ENCODE peak calls at places on chromosomes 11 and 22, in seven cellular contexts. P, A, U, M, V, X and E are unnamed samples.
A peak's percentile ranks its signal among the peaks of the same experiment; 100 is the strongest.

GRCh38 chr22:11627798-11628650 is 3900.0 kb upstream of the OR11H1 start:
- DNase-seq in X (no peak), M (no peak), V (no peak), U (no peak), A (no peak), P (peak; percentile 31), E (no peak)

GRCh38 chr11:93564895-93565294 is 21.7 kb upstream of the SMCO4 start:
- DNase-seq in X (no peak), U (no peak), M (no peak), V (no peak), P (peak; percentile 41), A (no peak), E (no peak)

GRCh38 chr22:36818010-36818642 is 1.3 kb upstream of the PVALB start:
- DNase-seq in X (no peak), U (no peak), V (no peak), A (no peak), P (no peak), M (no peak), E (no peak)

GRCh38 chr22:30217698-30218565 is 28.6 kb downstream of the LIF start:
- DNase-seq in P (no peak), M (no peak), V (no peak), A (no peak), U (no peak), X (no peak), E (no peak)

GRCh38 chr11:73359341-73359740 is 16.9 kb upstream of the RELT start:
- DNase-seq in A (no peak), V (no peak), U (no peak), P (no peak), M (no peak), X (no peak), E (no peak)

GRCh38 chr11:96424693-96425092 is 34.9 kb downstream of the JRKL start:
- DNase-seq in P (no peak), U (no peak), M (no peak), A (no peak), X (no peak), V (no peak), E (no peak)

GRCh38 chr11:63858628-63859550 is 20.0 kb downstream of the MARK2 start:
- DNase-seq in X (no peak), V (no peak), P (no peak), M (no peak), A (peak; percentile 67), U (no peak), E (no peak)

GRCh38 chr11:15793032-15793996 is 563.0 kb downstream of the SOX6 start:
- DNase-seq in P (no peak), X (no peak), M (no peak), U (no peak), A (no peak), V (no peak), E (no peak)

GRCh38 chr22:44159811-44160210 is 20.9 kb upstream of the PARVG start:
- DNase-seq in M (no peak), P (no peak), X (no peak), U (no peak), A (no peak), V (no peak), E (no peak)

GRCh38 chr11:66725114-66725513 is 3.9 kb downstream of the SPTBN2 start:
- DNase-seq in X (no peak), P (no peak), U (no peak), M (no peak), V (no peak), A (no peak), E (no peak)

GRCh38 chr22:41405588-41405987 is 23.8 kb downstream of the TEF start:
- DNase-seq in P (no peak), M (no peak), X (no peak), U (no peak), A (no peak), V (no peak), E (no peak)

GRCh38 chr22:41411021-41411851 is 29.5 kb downstream of the TEF start:
- DNase-seq in P (no peak), M (no peak), X (no peak), U (no peak), A (no peak), V (no peak), E (no peak)

GRCh38 chr22:41408665-41409064 is 26.9 kb downstream of the TEF start:
- DNase-seq in A (no peak), M (no peak), X (no peak), U (no peak), V (no peak), P (no peak), E (no peak)

GRCh38 chr22:41407433-41407832 is 25.7 kb downstream of the TEF start:
- DNase-seq in V (no peak), X (no peak), P (no peak), M (no peak), A (no peak), U (no peak), E (no peak)

DNA sequence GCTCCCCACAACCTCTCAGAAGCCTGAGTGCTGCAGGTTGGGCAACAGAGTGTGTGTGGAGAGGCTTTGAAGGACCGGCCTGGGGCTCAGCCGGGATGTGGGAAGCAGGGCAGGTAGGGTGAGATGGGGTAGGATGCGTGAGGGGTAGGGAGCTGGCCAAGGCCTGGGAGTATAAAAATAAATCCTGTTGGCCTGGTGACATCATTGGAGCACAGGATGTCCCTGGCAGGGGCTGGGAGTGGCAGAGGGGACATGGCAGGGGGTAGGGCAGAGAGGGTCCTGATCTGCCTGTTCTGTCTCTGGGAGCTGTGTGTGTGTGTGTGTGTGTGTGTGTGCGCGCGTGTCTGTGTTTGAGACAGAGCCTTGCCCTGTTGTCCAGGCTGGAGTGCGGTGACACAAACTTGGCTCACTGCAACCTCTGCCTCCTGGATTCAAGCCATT is 28.6 kb downstream of the TEF start:
- DNase-seq in A (no peak), V (no peak), X (no peak), P (no peak), M (no peak), U (no peak), E (no peak)
- TF ChIP-seq JUND in A (no peak), V (no peak), X (no peak), P (no peak), M (no peak), U (no peak), E (no peak)

DNA sequence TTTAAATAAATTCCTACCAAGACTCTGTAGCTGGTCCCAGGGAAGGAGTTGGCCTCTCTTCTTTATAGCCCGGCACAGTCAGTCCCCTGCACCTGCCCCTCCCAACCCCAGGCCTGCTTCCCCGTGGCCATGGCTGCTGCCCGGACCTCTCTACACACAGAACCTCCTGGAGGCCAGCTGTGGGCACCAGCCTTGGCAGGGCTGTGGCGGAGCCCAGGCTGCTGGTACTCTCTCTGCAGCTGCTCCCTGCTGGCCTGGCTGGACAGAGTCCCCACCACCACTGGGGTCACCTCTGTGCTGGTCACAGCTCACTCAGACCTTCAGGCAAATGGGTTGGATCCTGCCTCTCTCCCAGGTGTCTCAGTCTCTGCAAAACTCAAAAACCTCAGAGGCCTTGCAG is 69.3 kb downstream of the LRP5 start:
- DNase-seq in M (no peak), V (no peak), U (no peak), P (peak; percentile 51), A (no peak), X (no peak), E (no peak)
- TF ChIP-seq JUND in M (no peak), V (no peak), U (no peak), P (no peak), A (no peak), X (no peak), E (no peak)

GRCh38 chr11:116207349-116207748 is 565.4 kb downstream of the BUD13 start:
- DNase-seq in X (no peak), V (no peak), M (no peak), U (no peak), P (peak; percentile 61), A (no peak), E (no peak)
- TF ChIP-seq JUND in X (no peak), V (no peak), M (no peak), U (no peak), P (no peak), A (no peak), E (no peak)

GRCh38 chr11:69251639-69252493 is 42.1 kb upstream of the MYEOV start:
- DNase-seq in V (no peak), P (no peak), U (peak; percentile 20), M (no peak), X (no peak), A (peak; percentile 52), E (no peak)
- TF ChIP-seq JUND in V (no peak), P (no peak), U (no peak), M (no peak), X (no peak), A (no peak), E (no peak)

GRCh38 chr22:16955081-16955480 is 52.9 kb downstream of the GAB4 start:
- DNase-seq in U (peak; percentile 5), X (no peak), M (no peak), V (no peak), P (no peak), A (no peak), E (no peak)

GRCh38 chr22:16953206-16954059 is 54.6 kb downstream of the GAB4 start:
- DNase-seq in V (no peak), P (no peak), X (no peak), U (peak; percentile 5), A (no peak), M (no peak), E (no peak)

GRCh38 chr22:16954060-16954403 is 54.0 kb downstream of the GAB4 start:
- DNase-seq in U (peak; percentile 4), M (no peak), P (no peak), A (no peak), X (no peak), V (no peak), E (no peak)

GRCh38 chr22:16949561-16949960 is 58.5 kb downstream of the GAB4 start:
- DNase-seq in X (peak; percentile 29), U (no peak), V (peak; percentile 31), A (no peak), M (no peak), P (no peak), E (no peak)
- TF ChIP-seq JUND in X (peak; percentile 28), U (no peak), V (no peak), A (no peak), M (no peak), P (no peak), E (no peak)

GRCh38 chr11:47991266-47991830 is 11.0 kb downstream of the PTPRJ start:
- DNase-seq in V (no peak), U (no peak), P (no peak), X (no peak), A (no peak), M (no peak), E (peak; percentile 52)
- TF ChIP-seq JUND in V (no peak), U (peak; percentile 5), P (no peak), X (no peak), A (no peak), M (no peak), E (no peak)